ENCODE peak calls at places on chromosome X, in four cellular contexts. One of them, this sample, is unnamed.

GRCh38 chrX:139194571-139195280 is 335.8 kb upstream of the F9 start:
- DNase-seq in posterior cingulate gyrus: no peak
- DNase-seq in KBM-7: peak; percentile 61
- DNase-seq in LHCN-M2: peak; percentile 14
- DNase-seq in this sample: no peak

GRCh38 chrX:100076031-100076430 is 334.0 kb downstream of the PCDH19 start:
- DNase-seq in KBM-7: no peak
- DNase-seq in LHCN-M2: no peak
- DNase-seq in posterior cingulate gyrus: no peak
- DNase-seq in this sample: no peak

GRCh38 chrX:12949205-12949926 is 25.5 kb upstream of the TMSB4X start:
- DNase-seq in LHCN-M2: peak; percentile 31
- DNase-seq in posterior cingulate gyrus: no peak
- DNase-seq in KBM-7: no peak
- DNase-seq in this sample: no peak

GRCh38 chrX:20350598-20350997 is 83.9 kb upstream of the RPS6KA3 start:
- DNase-seq in LHCN-M2: no peak
- DNase-seq in KBM-7: peak; percentile 65
- DNase-seq in posterior cingulate gyrus: no peak
- DNase-seq in this sample: no peak

GRCh38 chrX:153460826-153461225 is 9.6 kb downstream of the HAUS7 start:
- DNase-seq in posterior cingulate gyrus: peak; percentile 58
- DNase-seq in KBM-7: peak; percentile 54
- DNase-seq in LHCN-M2: peak; percentile 9
- DNase-seq in this sample: peak; percentile 18

GRCh38 chrX:76428243-76429130 is 977 bp downstream of the MAGEE1 start:
- DNase-seq in KBM-7: no peak
- DNase-seq in LHCN-M2: no peak
- DNase-seq in posterior cingulate gyrus: peak; percentile 2
- DNase-seq in this sample: peak; percentile 54

GRCh38 chrX:9355739-9356138 is 109.1 kb upstream of the TBL1X start:
- DNase-seq in posterior cingulate gyrus: no peak
- DNase-seq in LHCN-M2: no peak
- DNase-seq in KBM-7: peak; percentile 44
- DNase-seq in this sample: no peak

GRCh38 chrX:348461-349117 is 30.0 kb upstream of the GTPBP6 start:
- DNase-seq in LHCN-M2: no peak
- DNase-seq in KBM-7: no peak
- DNase-seq in posterior cingulate gyrus: no peak
- DNase-seq in this sample: no peak

GRCh38 chrX:7090506-7091095 is 56.9 kb upstream of the STS start:
- DNase-seq in posterior cingulate gyrus: no peak
- DNase-seq in KBM-7: no peak
- DNase-seq in LHCN-M2: no peak
- DNase-seq in this sample: no peak

GRCh38 chrX:1281511-1281910 is 12.9 kb downstream of the CSF2RA start:
- DNase-seq in LHCN-M2: peak; percentile 60
- DNase-seq in posterior cingulate gyrus: no peak
- DNase-seq in KBM-7: no peak
- DNase-seq in this sample: no peak

This sample was measured in naive B cell.